ENCODE peak calls at places on chromosome 4, in four cellular contexts. U is ovary, A is IMR-90, L is sigmoid colon. B is an unnamed sample. For H3K36me3 and H3K4me1, the result is how much of the 10 kb centered on the place peaks cover.

GRCh38 chr4:108787106-108787505 is 24.3 kb upstream of the ETNPPL start:
- DNase-seq in A (no peak), U (no peak), L (no peak), B (no peak)

GRCh38 chr4:40316333-40316781 is 18.8 kb upstream of the CHRNA9 start:
- DNase-seq in A (peak), U (no peak), L (peak), B (no peak)

GRCh38 chr4:163415668-163416067 is 57.9 kb downstream of the TKTL2 start:
- DNase-seq in L (no peak), U (no peak), A (no peak), B (no peak)

GRCh38 chr4:25703731-25704388 is 48.2 kb downstream of the SLC34A2 start:
- DNase-seq in U (no peak), A (peak), L (no peak), B (no peak)

GRCh38 chr4:99438578-99438875 is 3.4 kb upstream of the ADH7 start:
- DNase-seq in L (no peak), A (no peak), U (no peak), B (no peak)

GRCh38 chr4:119629142-119629471 is 503 bp upstream of the PDE5A start:
- DNase-seq in U (no peak), L (no peak), A (no peak), B (no peak)

GRCh38 chr4:109079177-109079576 is 223.3 kb downstream of the COL25A1 start:
- DNase-seq in L (no peak), A (peak), U (no peak), B (no peak)

GRCh38 chr4:9924750-9925149 is 96.5 kb downstream of the SLC2A9 start:
- DNase-seq in A (peak), L (no peak), U (no peak), B (no peak)

GRCh38 chr4:84710520-84710919 is 127.6 kb downstream of the CDS1 start:
- DNase-seq in L (no peak), U (no peak), A (no peak), B (no peak)

GRCh38 chr4:128601992-128602695 is 207.4 kb upstream of the JADE1 start:
- DNase-seq in L (no peak), U (peak), A (peak), B (no peak)

GRCh38 chr4:10151182-10151581 is 34.6 kb upstream of the WDR1 start:
- DNase-seq in A (no peak), U (no peak), L (no peak), B (no peak)

GRCh38 chr4:118974758-118975157 is 86.1 kb downstream of the SYNPO2 start:
- DNase-seq in L (no peak), A (peak), U (no peak), B (no peak)

GRCh38 chr4:107453987-107454386 is 266.0 kb downstream of the PAPSS1 start:
- DNase-seq in A (no peak), L (no peak), U (no peak), B (no peak)

GRCh38 chr4:67700119-67700873 is 659 bp downstream of the UBA6 start:
- DNase-seq in U (no peak), A (peak), L (no peak), B (no peak)

GRCh38 chr4:55303818-55304217 is 42.2 kb upstream of the SRD5A3 start:
- DNase-seq in L (no peak), A (peak), U (no peak), B (no peak)

GRCh38 chr4:24799544-24800272 is 4.3 kb downstream of the SOD3 start:
- DNase-seq in A (no peak), L (no peak), U (no peak), B (no peak)

GRCh38 chr4:63619771-63620170 is 789.5 kb downstream of the TECRL start:
- DNase-seq in A (no peak), L (no peak), U (no peak), B (no peak)

GRCh38 chr4:21596521-21596920 is 352.1 kb downstream of the KCNIP4 start:
- DNase-seq in U (no peak), A (no peak), L (no peak), B (no peak)

GRCh38 chr4:55237839-55238238 is 108.2 kb upstream of the SRD5A3 start:
- DNase-seq in A (no peak), L (no peak), U (no peak), B (no peak)

GRCh38 chr4:168486961-168487820 is 6.9 kb upstream of the DDX60L start:
- DNase-seq in L (no peak), A (peak), U (no peak), B (no peak)

GRCh38 chr4:149914521-149915115 is 99.0 kb upstream of the IQCM start:
- DNase-seq in L (no peak), U (no peak), A (peak), B (no peak)

GRCh38 chr4:1765409-1766335 is 27.4 kb upstream of the FGFR3 start:
- DNase-seq in U (no peak), A (no peak), L (no peak), B (no peak)

GRCh38 chr4:176123710-176124407 is 58.2 kb downstream of the WDR17 start:
- DNase-seq in A (no peak), L (no peak), U (no peak), B (no peak)

GRCh38 chr4:173111031-173111430 is 57.6 kb upstream of the GALNT7 start:
- DNase-seq in U (no peak), L (no peak), A (no peak), B (no peak)

GRCh38 chr4:142983111-142983510 is 137.0 kb upstream of the INPP4B start:
- DNase-seq in U (no peak), L (no peak), A (no peak), B (no peak)

GRCh38 chr4:109199585-109199984 is 102.9 kb downstream of the COL25A1 start:
- DNase-seq in L (no peak), U (no peak), A (no peak), B (no peak)

GRCh38 chr4:152010680-152011079 is 249.9 kb upstream of the GATB start:
- DNase-seq in U (no peak), A (no peak), L (no peak), B (no peak)

GRCh38 chr4:932713-933070 is 432 bp downstream of the TMEM175 start:
- DNase-seq in A (peak), L (no peak), U (no peak), B (no peak)

GRCh38 chr4:138909605-138910004 is 106.0 kb upstream of the NOCT start:
- DNase-seq in L (no peak), U (no peak), A (no peak), B (no peak)

GRCh38 chr4:931194-931959 is 739 bp downstream of the GAK start:
- DNase-seq in U (no peak), A (peak), L (no peak), B (no peak)

GRCh38 chr4:37139987-37140386 is 104.6 kb upstream of the NWD2 start:
- DNase-seq in L (no peak), A (no peak), U (no peak), B (no peak)

GRCh38 chr4:117085185-117085701 is at the start of gene TRAM1L1:
- DNase-seq in A (peak), L (peak), U (peak), B (no peak)

GRCh38 chr4:169745291-169745690 is 12.5 kb downstream of the HPF1 start:
- DNase-seq in U (no peak), L (no peak), A (peak), B (no peak)

GRCh38 chr4:31390849-31391248 is 670.7 kb downstream of the PCDH7 start:
- DNase-seq in U (no peak), A (no peak), L (no peak), B (no peak)

GRCh38 chr4:107956011-107956410 is 24.7 kb downstream of the CYP2U1 start:
- DNase-seq in L (no peak), U (no peak), A (no peak), B (no peak)

GRCh38 chr4:54227261-54228063 is 1.6 kb upstream of the PDGFRA start:
- DNase-seq in L (peak), A (peak), U (peak), B (no peak)

GRCh38 chr4:54228064-54228527 is 997 bp upstream of the PDGFRA start:
- DNase-seq in A (peak), L (peak), U (peak), B (no peak)

GRCh38 chr4:54226399-54227260 is 2.5 kb upstream of the PDGFRA start:
- DNase-seq in U (peak), L (peak), A (peak), B (no peak)

GRCh38 chr4:54224960-54225670 is 4.0 kb upstream of the PDGFRA start:
- DNase-seq in U (peak), L (no peak), A (no peak), B (no peak)

DNA sequence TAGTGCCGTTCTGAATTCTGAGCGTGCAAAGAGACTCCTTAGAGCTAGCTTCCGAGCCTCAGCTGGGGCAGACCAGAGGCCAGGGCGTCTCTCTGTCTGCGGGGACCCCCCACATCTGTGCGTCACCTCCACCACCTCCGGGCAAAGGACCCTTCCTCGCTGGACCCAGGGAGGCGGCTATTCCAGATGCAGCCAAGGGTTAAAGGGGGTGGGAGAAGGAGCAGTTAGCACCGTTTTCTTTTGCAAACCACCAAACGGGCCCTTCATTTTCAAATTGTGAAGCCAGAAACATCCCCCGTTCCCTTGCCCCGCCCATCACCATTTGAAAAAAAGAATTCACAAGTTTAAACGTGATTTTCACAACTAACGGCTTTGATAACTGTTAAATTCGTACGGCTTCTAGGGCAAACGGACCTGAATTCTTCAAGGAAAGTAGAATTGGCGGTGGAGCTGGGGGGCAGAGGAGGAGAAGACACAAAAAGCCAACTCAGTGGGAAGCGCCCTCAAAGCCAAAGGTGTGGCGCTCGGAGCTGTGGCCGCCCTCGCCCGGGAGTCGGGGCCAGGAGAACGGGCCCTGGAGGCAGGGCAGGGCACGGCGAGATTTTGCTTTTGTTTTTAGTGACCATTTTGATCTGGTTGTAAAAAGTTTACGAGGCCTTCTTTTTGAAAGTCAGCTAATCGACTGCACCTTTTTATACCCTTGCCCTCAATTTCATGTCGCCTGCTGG is 3.3 kb upstream of the PDGFRA start:
- DNase-seq in L (no peak), U (peak), A (no peak), B (no peak)
- H3K4me3 ChIP-seq in L (peak), U (peak), A (peak), B (peak)

GRCh38 chr4:3199661-3200422 is 49.1 kb upstream of the MSANTD1 start:
- DNase-seq in L (no peak), A (no peak), U (no peak), B (no peak)

GRCh38 chr4:3196670-3197359 is 52.1 kb upstream of the MSANTD1 start:
- DNase-seq in A (no peak), L (no peak), U (no peak), B (no peak)

GRCh38 chr4:3197366-3198105 is 51.4 kb upstream of the MSANTD1 start:
- DNase-seq in L (no peak), A (no peak), U (no peak), B (no peak)

GRCh38 chr4:3200423-3201090 is 48.4 kb upstream of the MSANTD1 start:
- DNase-seq in A (no peak), L (no peak), U (no peak), B (no peak)

GRCh38 chr4:3198906-3199305 is 50.1 kb upstream of the MSANTD1 start:
- DNase-seq in A (no peak), L (no peak), U (no peak), B (no peak)
- H3K36me3 ChIP-seq in A (under half), L (under half), U (under half), B (under half)

GRCh38 chr4:145888393-145888792 is 50.2 kb downstream of the ZNF827 start:
- DNase-seq in A (no peak), L (no peak), U (no peak), B (no peak)

GRCh38 chr4:145887241-145887964 is 51.2 kb downstream of the ZNF827 start:
- DNase-seq in A (peak), U (peak), L (peak), B (no peak)

GRCh38 chr4:145890689-145891088 is 47.9 kb downstream of the ZNF827 start:
- DNase-seq in A (no peak), L (no peak), U (no peak), B (no peak)

GRCh38 chr4:145895056-145895455 is 43.6 kb downstream of the ZNF827 start:
- DNase-seq in A (no peak), U (no peak), L (no peak), B (no peak)

GRCh38 chr4:145891958-145892357 is 46.7 kb downstream of the ZNF827 start:
- DNase-seq in U (no peak), L (no peak), A (no peak), B (no peak)
- H3K4me1 ChIP-seq in U (under half), L (under half), A (under half), B (under half)

GRCh38 chr4:7086384-7086783 is 18.5 kb upstream of the GRPEL1 start:
- DNase-seq in A (no peak), U (no peak), L (no peak), B (no peak)

GRCh38 chr4:7087036-7087435 is 19.2 kb upstream of the GRPEL1 start:
- DNase-seq in A (no peak), U (no peak), L (no peak), B (no peak)

GRCh38 chr4:7089211-7089964 is 21.5 kb upstream of the GRPEL1 start:
- DNase-seq in L (no peak), A (no peak), U (no peak), B (no peak)

DNA sequence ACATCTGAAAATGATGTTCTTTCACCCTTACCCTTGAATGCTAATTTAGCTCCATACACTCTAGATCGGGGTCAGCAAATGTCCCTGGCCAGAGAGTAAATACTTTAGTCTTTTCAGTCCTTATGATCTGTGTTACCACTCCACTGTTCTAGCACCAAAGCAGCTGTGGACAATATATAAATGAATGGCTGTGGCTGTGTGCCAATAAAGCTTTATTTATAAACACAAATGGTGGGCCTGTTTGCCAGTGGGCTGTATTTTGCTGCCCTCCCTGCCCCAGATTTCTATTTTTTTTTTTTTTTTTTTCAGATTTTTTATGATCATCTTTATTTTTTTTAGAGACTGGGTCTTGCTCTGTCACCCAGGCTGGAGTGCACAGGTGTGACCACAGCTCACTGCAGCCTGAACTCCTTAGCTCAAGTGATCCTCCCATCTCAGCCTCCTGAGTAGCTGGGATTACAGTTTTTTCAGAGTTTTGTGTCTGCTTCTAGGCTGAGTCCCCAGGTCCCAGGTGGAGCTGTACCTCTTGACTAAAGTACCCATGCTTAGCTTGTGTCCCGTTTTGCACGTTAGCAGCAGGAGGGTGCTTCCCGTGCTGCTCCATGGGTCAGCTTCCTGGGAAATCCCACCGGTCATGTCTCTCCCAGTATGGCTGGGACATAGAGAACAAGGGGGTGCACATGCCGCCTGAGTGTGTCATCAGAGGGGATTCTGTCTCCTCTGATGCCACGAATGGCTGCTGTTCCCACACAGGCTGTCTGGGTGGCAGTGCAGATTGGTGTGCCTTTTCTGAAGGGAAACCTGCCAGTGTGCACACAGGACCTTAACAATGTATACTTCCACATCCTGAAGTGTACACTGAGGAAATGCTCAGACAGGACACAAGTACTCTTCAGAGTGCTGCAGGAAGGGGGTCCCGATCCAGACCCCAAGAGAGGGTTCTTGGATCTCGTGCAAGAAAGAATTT is 16.0 kb upstream of the GRPEL1 start:
- DNase-seq in U (no peak), A (no peak), L (no peak), B (no peak)
- H3K4me3 ChIP-seq in U (no peak), A (no peak), L (peak), B (no peak)

DNA sequence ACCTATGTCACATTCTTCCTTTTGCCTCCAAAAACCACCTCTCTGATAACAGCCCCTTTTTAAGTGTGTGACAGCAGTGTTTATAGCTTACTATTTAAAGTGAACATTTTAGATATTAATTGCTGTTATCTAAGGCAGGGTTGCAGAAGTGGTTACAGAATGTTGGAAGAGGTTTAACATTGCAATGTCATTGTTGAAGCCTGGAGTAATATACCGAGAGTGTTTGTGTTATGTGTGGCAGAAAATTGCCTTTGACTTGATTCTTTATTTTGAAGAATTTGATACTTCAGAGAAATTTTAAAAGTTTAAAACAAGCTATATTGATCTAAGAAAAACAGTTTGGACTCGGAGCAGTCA is 37.1 kb downstream of the SMARCAD1 start:
- DNase-seq in U (no peak), L (no peak), A (no peak), B (no peak)
- H3K36me3 ChIP-seq in U (under half), L (under half), A (under half), B (under half)

GRCh38 chr4:8205749-8206611 is 6.9 kb downstream of the SH3TC1 start:
- DNase-seq in A (no peak), U (no peak), L (no peak), B (no peak)
- H3K4me1 ChIP-seq in A (under half), U (under half), L (under half), B (under half)